ENCODE peak calls at places on chromosomes 4 and X, in ten cellular contexts. V is GM06990, K is WTC11, I is choroid plexus epithelial cell, P is fibroblast of pulmonary artery, S is neural crest cell, B is B cell, D is keratinocyte, L is endodermal cell, O is mammary epithelial cell. A is an unnamed sample.

GRCh38 chr4:38287090-38287843 is 327.1 kb downstream of the PTTG2 start:
- DNase-seq in V (no peak), K (no peak), I (no peak), P (no peak), S (no peak), B (no peak), D (no peak), L (peak), O (no peak), A (no peak)

GRCh38 chrX:2767631-2768455 is 16.0 kb downstream of the XG start:
- DNase-seq in V (no peak), K (peak), I (peak), P (peak), S (no peak), B (no peak), D (no peak), L (peak), O (peak), A (no peak)

GRCh38 chr4:155604718-155605601 is 61.7 kb upstream of the GUCY1A1 start:
- DNase-seq in V (no peak), K (no peak), I (peak), P (peak), S (no peak), B (no peak), D (no peak), L (no peak), O (peak), A (no peak)

GRCh38 chr4:148854203-148854602 is 412.0 kb upstream of the NR3C2 start:
- DNase-seq in V (no peak), K (no peak), I (no peak), P (no peak), S (no peak), B (no peak), D (no peak), L (no peak), O (peak), A (no peak)

GRCh38 chr4:116752027-116752426 is 333.3 kb downstream of the TRAM1L1 start:
- DNase-seq in V (no peak), K (no peak), I (no peak), P (no peak), S (no peak), B (no peak), D (no peak), L (no peak), O (no peak), A (no peak)

GRCh38 chrX:133054761-133055385 is 42.0 kb downstream of the USP26 start:
- DNase-seq in V (no peak), K (no peak), I (no peak), P (no peak), S (no peak), B (no peak), D (no peak), L (no peak), O (no peak), A (no peak)

GRCh38 chrX:103688949-103689348 is 2.5 kb upstream of the MORF4L2 start:
- DNase-seq in V (peak), K (no peak), I (peak), P (peak), S (no peak), B (peak), D (no peak), L (no peak), O (peak), A (no peak)

GRCh38 chr4:168630445-168631187 is 133.8 kb downstream of the PALLD start:
- DNase-seq in V (no peak), K (no peak), I (peak), P (peak), S (no peak), B (no peak), D (peak), L (no peak), O (peak), A (no peak)

GRCh38 chr4:40585201-40585789 is 44.4 kb downstream of the RBM47 start:
- DNase-seq in V (no peak), K (no peak), I (no peak), P (no peak), S (no peak), B (no peak), D (no peak), L (no peak), O (peak), A (no peak)

GRCh38 chr4:140095694-140096482 is 58.1 kb downstream of the MAML3 start:
- DNase-seq in V (no peak), K (no peak), I (peak), P (peak), S (no peak), B (peak), D (peak), L (peak), O (peak), A (no peak)

GRCh38 chr4:1291091-1291490 is 1.4 kb downstream of the MAEA start:
- DNase-seq in V (no peak), K (no peak), I (no peak), P (no peak), S (no peak), B (no peak), D (no peak), L (no peak), O (no peak), A (no peak)

GRCh38 chr4:76087007-76087769 is 12.7 kb downstream of the ART3 start:
- DNase-seq in V (no peak), K (peak), I (peak), P (peak), S (peak), B (no peak), D (no peak), L (peak), O (peak), A (no peak)

GRCh38 chr4:1777822-1778641 is 15.1 kb upstream of the FGFR3 start:
- DNase-seq in V (no peak), K (peak), I (peak), P (peak), S (peak), B (no peak), D (peak), L (peak), O (peak), A (no peak)

GRCh38 chr4:162101337-162101736 is 62.5 kb downstream of the FSTL5 start:
- DNase-seq in V (no peak), K (no peak), I (no peak), P (no peak), S (no peak), B (no peak), D (no peak), L (no peak), O (no peak), A (no peak)

GRCh38 chr4:111937368-111937767 is 207.9 kb upstream of the FAM241A start:
- DNase-seq in V (no peak), K (no peak), I (peak), P (peak), S (no peak), B (peak), D (no peak), L (no peak), O (peak), A (no peak)

GRCh38 chrX:123803331-123803983 is 56.4 kb upstream of the XIAP start:
- DNase-seq in V (peak), K (no peak), I (peak), P (peak), S (no peak), B (no peak), D (peak), L (peak), O (peak), A (no peak)

GRCh38 chr4:139934786-139935330 is 219.1 kb downstream of the MAML3 start:
- DNase-seq in V (no peak), K (no peak), I (no peak), P (no peak), S (no peak), B (no peak), D (no peak), L (no peak), O (peak), A (no peak)

GRCh38 chrX:38879631-38880220 is 78.5 kb downstream of the MID1IP1 start:
- DNase-seq in V (no peak), K (no peak), I (no peak), P (no peak), S (no peak), B (peak), D (peak), L (no peak), O (peak), A (no peak)

GRCh38 chrX:10482262-10482661 is 138.1 kb downstream of the MID1 start:
- DNase-seq in V (no peak), K (no peak), I (no peak), P (peak), S (peak), B (peak), D (no peak), L (no peak), O (no peak), A (no peak)

GRCh38 chr4:187304131-187304530 is 580.5 kb upstream of the FAT1 start:
- DNase-seq in V (no peak), K (peak), I (no peak), P (no peak), S (no peak), B (no peak), D (no peak), L (peak), O (no peak), A (no peak)

GRCh38 chr4:43337707-43338106 is 445.2 kb downstream of the GRXCR1 start:
- DNase-seq in V (no peak), K (no peak), I (peak), P (peak), S (no peak), B (no peak), D (no peak), L (no peak), O (no peak), A (no peak)

GRCh38 chr4:69057620-69058409 is 38.5 kb upstream of the UGT2B7 start:
- DNase-seq in V (no peak), K (peak), I (peak), P (peak), S (peak), B (no peak), D (no peak), L (peak), O (no peak), A (no peak)

GRCh38 chr4:5127556-5127955 is 76.3 kb downstream of the STK32B start:
- DNase-seq in V (no peak), K (no peak), I (no peak), P (no peak), S (no peak), B (no peak), D (no peak), L (no peak), O (no peak), A (no peak)

GRCh38 chr4:109877400-109877799 is 29.5 kb downstream of the LRIT3 start:
- DNase-seq in V (peak), K (no peak), I (no peak), P (no peak), S (no peak), B (no peak), D (no peak), L (no peak), O (no peak), A (no peak)

GRCh38 chr4:151359576-151359975 is 34.2 kb upstream of the SH3D19 start:
- DNase-seq in V (no peak), K (no peak), I (no peak), P (peak), S (no peak), B (no peak), D (no peak), L (no peak), O (no peak), A (no peak)

GRCh38 chrX:7318661-7319060 is 170.7 kb upstream of the PUDP start:
- DNase-seq in V (no peak), K (peak), I (no peak), P (no peak), S (no peak), B (no peak), D (no peak), L (peak), O (no peak), A (no peak)

GRCh38 chr4:154807042-154807630 is 26.1 kb downstream of the RBM46 start:
- DNase-seq in V (peak), K (no peak), I (peak), P (peak), S (no peak), B (peak), D (no peak), L (no peak), O (peak), A (no peak)

GRCh38 chrX:65196758-65197371 is 220.6 kb upstream of the ZC4H2 start:
- DNase-seq in V (no peak), K (peak), I (no peak), P (no peak), S (peak), B (peak), D (no peak), L (peak), O (no peak), A (no peak)

GRCh38 chrX:105260291-105261043 is 40.0 kb upstream of the TEX13A start:
- DNase-seq in V (no peak), K (peak), I (no peak), P (no peak), S (no peak), B (no peak), D (no peak), L (peak), O (no peak), A (no peak)

GRCh38 chr4:92791876-92792490 is 488.2 kb downstream of the GRID2 start:
- DNase-seq in V (no peak), K (no peak), I (no peak), P (no peak), S (no peak), B (no peak), D (no peak), L (no peak), O (no peak), A (no peak)

DNA sequence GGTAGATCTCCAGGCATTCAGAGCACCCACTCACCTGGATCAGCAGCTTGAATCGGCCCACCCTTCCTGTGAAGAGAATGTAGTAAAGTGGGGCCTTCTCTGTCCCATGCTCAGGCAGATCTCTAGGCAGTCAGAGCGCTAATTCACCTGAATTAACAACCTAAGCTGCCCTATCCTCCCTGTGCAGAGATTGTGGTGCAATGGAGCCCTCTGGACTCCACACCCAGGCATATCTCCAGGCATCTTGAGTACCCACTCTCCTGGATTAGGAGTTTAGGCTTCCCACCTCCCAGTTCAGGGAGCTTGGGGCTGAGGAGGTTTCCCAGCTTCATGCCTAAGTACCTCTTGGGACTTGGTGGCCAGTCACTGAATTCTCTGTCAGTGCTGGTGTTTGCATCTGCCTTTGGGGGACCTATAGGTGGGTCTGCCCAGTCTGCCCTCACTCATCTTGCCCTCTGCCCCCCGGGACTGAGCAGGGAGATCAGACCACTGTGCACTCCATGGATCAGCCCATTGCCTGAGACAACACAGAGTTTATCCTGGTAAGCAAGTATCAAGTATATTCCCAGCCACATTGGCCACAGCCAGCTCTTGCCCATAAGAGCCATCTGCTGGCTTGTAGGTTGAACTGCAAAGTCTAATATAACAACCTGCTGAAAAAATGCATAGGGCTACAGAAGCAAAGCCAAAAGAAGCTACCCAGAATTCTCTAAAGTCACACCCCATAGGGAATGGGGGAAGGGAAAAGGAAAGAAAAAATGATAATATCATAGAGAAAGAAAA is 372.9 kb downstream of the KLHL13 start:
- DNase-seq in V (peak), K (no peak), I (peak), P (no peak), S (no peak), B (no peak), D (no peak), L (peak), O (peak), A (no peak)
- TF ChIP-seq CTCF in V (peak), K (no peak), I (peak), P (no peak), S (peak), B (no peak), D (peak), L (peak), O (peak), A (peak)

GRCh38 chr4:185317880-185318279 is 77.8 kb downstream of the LRP2BP start:
- DNase-seq in V (no peak), K (no peak), I (no peak), P (no peak), S (no peak), B (no peak), D (no peak), L (no peak), O (no peak), A (no peak)
- TF ChIP-seq CTCF in V (no peak), K (no peak), I (no peak), P (no peak), S (no peak), B (no peak), D (no peak), L (peak), O (no peak), A (no peak)

DNA sequence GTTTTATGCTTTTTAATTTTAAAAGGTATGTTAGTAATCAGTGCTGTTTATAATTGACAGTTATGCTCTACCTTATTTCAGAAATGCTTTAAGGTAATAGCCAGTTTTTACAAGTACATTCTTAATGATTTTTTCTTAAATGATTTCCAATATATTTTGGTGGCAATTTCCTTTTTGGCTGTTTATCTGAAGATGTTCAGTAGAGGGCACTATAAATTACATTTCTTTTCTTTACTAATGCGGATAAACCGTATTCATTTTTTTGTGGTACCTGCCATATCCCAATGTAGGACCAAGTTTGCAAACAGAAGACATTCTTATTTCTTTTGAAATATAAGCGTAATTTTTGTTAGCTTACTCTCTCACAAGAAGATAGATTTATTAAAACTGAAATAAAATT is 65.4 kb downstream of the CCKAR start:
- DNase-seq in V (no peak), K (no peak), I (peak), P (no peak), S (no peak), B (no peak), D (no peak), L (no peak), O (no peak), A (no peak)
- TF ChIP-seq CTCF in V (peak), K (no peak), I (peak), P (no peak), S (peak), B (no peak), D (no peak), L (peak), O (peak), A (peak)

DNA sequence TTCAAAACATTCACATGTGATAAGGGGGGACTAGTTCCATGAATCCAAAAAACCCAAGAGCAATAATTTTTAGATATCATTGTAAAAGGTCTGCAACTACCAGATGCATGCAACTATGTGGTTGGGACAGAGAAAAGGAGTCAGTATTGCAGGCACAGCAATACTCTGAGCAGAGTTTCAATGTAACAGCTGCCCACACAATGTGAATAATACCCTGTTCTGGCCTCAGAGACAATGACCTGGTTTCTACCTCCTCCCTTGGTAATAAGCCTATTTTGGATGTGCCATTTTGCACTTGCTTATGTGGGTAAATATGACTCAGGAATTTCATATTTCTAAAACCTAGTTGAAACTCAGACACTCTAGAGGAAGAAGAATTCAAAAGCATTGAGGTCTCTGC is 194.8 kb upstream of the RASGEF1B start:
- DNase-seq in V (no peak), K (no peak), I (no peak), P (no peak), S (no peak), B (no peak), D (no peak), L (no peak), O (peak), A (no peak)
- TF ChIP-seq CTCF in V (no peak), K (no peak), I (no peak), P (no peak), S (no peak), B (no peak), D (no peak), L (no peak), O (no peak), A (no peak)

DNA sequence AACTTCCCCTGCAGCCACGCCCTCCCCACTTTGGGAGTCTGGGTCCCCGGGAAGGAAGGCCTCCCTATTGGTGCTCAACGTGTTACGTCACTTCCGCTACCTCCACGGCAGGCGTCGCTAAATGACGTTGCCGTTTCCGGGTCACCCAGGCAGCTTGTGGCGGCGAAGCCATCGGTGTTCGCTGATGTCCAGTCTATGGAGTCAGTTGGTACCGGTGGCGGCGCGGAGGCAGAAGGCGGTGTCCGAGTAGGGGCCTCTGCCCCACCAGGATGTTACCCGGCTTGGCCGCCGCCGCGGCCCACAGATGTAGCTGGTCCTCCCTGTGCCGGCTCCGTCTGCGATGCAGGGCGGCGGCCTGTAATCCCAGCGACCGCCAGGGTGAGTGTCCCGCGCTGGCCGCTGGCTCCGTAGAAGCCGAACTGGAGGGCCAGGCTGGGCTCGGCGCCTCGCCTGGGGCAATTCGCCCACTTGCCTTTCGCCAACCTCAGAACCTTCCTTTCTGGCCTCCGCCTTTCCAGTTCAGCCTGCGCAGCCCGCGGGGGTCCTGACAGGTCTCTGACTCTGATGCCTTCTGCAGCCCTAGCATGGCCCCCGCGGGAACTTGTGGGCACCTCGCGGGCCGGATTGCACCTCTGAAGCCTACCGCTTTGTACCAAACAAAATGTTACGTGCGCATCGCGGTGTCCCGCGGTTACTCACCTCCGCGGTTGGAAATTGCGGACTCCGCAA is at the start of gene SLC30A9:
- DNase-seq in V (peak), K (peak), I (peak), P (peak), S (peak), B (peak), D (peak), L (peak), O (peak), A (peak)
- TF ChIP-seq CTCF in V (peak), K (no peak), I (peak), P (peak), S (peak), B (peak), D (no peak), L (peak), O (peak), A (peak)